ENCODE peak calls at places on chromosomes 5 and 9, in seven cellular contexts. B is NCI-H446; R is KBM-7; Q is cardiac muscle cell; E is effector memory CD4-positive, alpha-beta T cell; X is body of pancreas; P is natural killer cell treated with Interleukin-12 subunit alpha and Interleukin-12 subunit beta and Interleukin-15 and Interleukin-18, amount 100 ng/mL, for 72 hours. F is an unnamed sample.

GRCh38 chr9:125706661-125707539 is at the start of gene MAPKAP1:
- DNase-seq in B (peak; percentile 77), R (peak; percentile 94), Q (peak; percentile 98), E (peak; percentile 90), X (peak; percentile 96), P (peak; percentile 99), F (peak; percentile 93)

GRCh38 chr9:34343090-34343489 is 13.7 kb downstream of the NUDT2 start:
- DNase-seq in B (no peak), R (no peak), Q (peak; percentile 29), E (no peak), X (peak; percentile 87), P (no peak), F (no peak)

GRCh38 chr9:136327313-136327971 is at the start of gene GPSM1:
- DNase-seq in B (no peak), R (no peak), Q (peak; percentile 69), E (peak; percentile 12), X (peak; percentile 44), P (no peak), F (no peak)

GRCh38 chr9:124290743-124291554 is 33.2 kb downstream of the NEK6 start:
- DNase-seq in B (no peak), R (peak; percentile 48), Q (no peak), E (no peak), X (no peak), P (no peak), F (no peak)

GRCh38 chr9:36716496-36716895 is 143.8 kb downstream of the MELK start:
- DNase-seq in B (no peak), R (no peak), Q (no peak), E (no peak), X (no peak), P (no peak), F (no peak)

GRCh38 chr5:107808671-107809137 is 138.0 kb upstream of the EFNA5 start:
- DNase-seq in B (no peak), R (no peak), Q (no peak), E (no peak), X (peak; percentile 15), P (no peak), F (no peak)

GRCh38 chr5:21802869-21803490 is 1050.2 kb downstream of the CDH12 start:
- DNase-seq in B (peak; percentile 31), R (peak; percentile 45), Q (peak; percentile 50), E (no peak), X (no peak), P (no peak), F (no peak)

GRCh38 chr5:88675758-88676636 is 207.0 kb downstream of the MEF2C start:
- DNase-seq in B (peak; percentile 81), R (no peak), Q (peak; percentile 49), E (no peak), X (no peak), P (no peak), F (peak; percentile 31)

GRCh38 chr5:82137205-82137604 is 140.9 kb downstream of the RPS23 start:
- DNase-seq in B (no peak), R (no peak), Q (no peak), E (no peak), X (no peak), P (no peak), F (no peak)

GRCh38 chr9:97852001-97852398 is 1.0 kb upstream of the FOXE1 start:
- DNase-seq in B (no peak), R (no peak), Q (no peak), E (no peak), X (no peak), P (no peak), F (no peak)

GRCh38 chr5:92916036-92916435 is 665.0 kb downstream of the NR2F1-AS1 start:
- DNase-seq in B (no peak), R (no peak), Q (peak; percentile 85), E (no peak), X (no peak), P (no peak), F (no peak)

GRCh38 chr5:23136958-23137357 is 283.8 kb upstream of the CDH12 start:
- DNase-seq in B (no peak), R (no peak), Q (no peak), E (no peak), X (no peak), P (no peak), F (no peak)

GRCh38 chr9:15982182-15982581 is 429.3 kb downstream of the CCDC171 start:
- DNase-seq in B (no peak), R (no peak), Q (no peak), E (no peak), X (no peak), P (no peak), F (no peak)

GRCh38 chr5:79074641-79075040 is 5.1 kb downstream of the BHMT2 start:
- DNase-seq in B (no peak), R (no peak), Q (peak; percentile 56), E (no peak), X (no peak), P (no peak), F (no peak)

GRCh38 chr5:42301349-42301748 is 121.9 kb upstream of the GHR start:
- DNase-seq in B (no peak), R (no peak), Q (no peak), E (no peak), X (no peak), P (no peak), F (no peak)